ENCODE peak calls at places on chromosomes 16 and 17, in seven cellular contexts. N is sigmoid colon, L is suprapubic skin, V is GM23338, B is K562, Z is upper lobe of left lung, A is stomach. P is an unnamed sample.
A peak's percentile ranks its signal among the peaks of the same experiment; 100 is the strongest.

GRCh38 chr16:81143921-81144471 is 47.8 kb upstream of the GCSH start:
- DNase-seq in N (no peak), L (no peak), V (no peak), B (no peak), Z (no peak), A (no peak), P (no peak)

GRCh38 chr17:67496286-67496685 is 119.2 kb downstream of the PITPNC1 start:
- DNase-seq in N (no peak), L (no peak), V (no peak), B (no peak), Z (no peak), A (no peak), P (no peak)

GRCh38 chr17:45656527-45657181 is 127.5 kb upstream of the CRHR1 start:
- DNase-seq in N (no peak), L (no peak), V (no peak), B (no peak), Z (no peak), A (no peak), P (no peak)

GRCh38 chr16:2673066-2673999 is 9.0 kb upstream of the KCTD5 start:
- DNase-seq in N (peak; percentile 98), L (peak; percentile 96), V (peak; percentile 96), B (peak; percentile 95), Z (peak; percentile 99), A (peak; percentile 97), P (peak; percentile 95)

GRCh38 chr16:1282275-1282995 is 26.6 kb downstream of the TPSD1 start:
- DNase-seq in N (no peak), L (no peak), V (no peak), B (peak; percentile 66), Z (peak; percentile 65), A (no peak), P (no peak)

GRCh38 chr16:188674-189073 is 8.4 kb downstream of the HBQ1 start:
- DNase-seq in N (no peak), L (no peak), V (peak; percentile 33), B (peak; percentile 21), Z (no peak), A (no peak), P (no peak)

GRCh38 chr17:82212331-82213250 is at the start of gene CCDC57:
- DNase-seq in N (peak; percentile 91), L (no peak), V (peak; percentile 83), B (peak; percentile 92), Z (peak; percentile 97), A (peak; percentile 87), P (peak; percentile 82)

GRCh38 chr16:648786-649589 is at the start of gene WDR90:
- DNase-seq in N (peak; percentile 97), L (peak; percentile 97), V (peak; percentile 97), B (no peak), Z (peak; percentile 99), A (peak; percentile 94), P (peak; percentile 87)

GRCh38 chr17:60139438-60140285 is 10.1 kb upstream of the CA4 start:
- DNase-seq in N (peak; percentile 75), L (no peak), V (peak; percentile 86), B (peak; percentile 84), Z (peak; percentile 94), A (peak; percentile 79), P (peak; percentile 51)

GRCh38 chr16:91484-91883 is 13.5 kb downstream of the MPG start:
- DNase-seq in N (no peak), L (no peak), V (no peak), B (no peak), Z (no peak), A (peak; percentile 48), P (no peak)

GRCh38 chr17:19237389-19238166 is 412 bp downstream of the EPN2 start:
- DNase-seq in N (peak; percentile 80), L (peak; percentile 79), V (peak; percentile 85), B (peak; percentile 64), Z (peak; percentile 81), A (peak; percentile 37), P (no peak)

GRCh38 chr17:5797447-5797846 is 213.1 kb upstream of the NLRP1 start:
- DNase-seq in N (no peak), L (no peak), V (peak; percentile 16), B (no peak), Z (no peak), A (no peak), P (no peak)

GRCh38 chr17:17729620-17730249 is 48.5 kb downstream of the RAI1 start:
- DNase-seq in N (no peak), L (no peak), V (peak; percentile 81), B (peak; percentile 45), Z (no peak), A (peak; percentile 53), P (peak; percentile 5)

GRCh38 chr16:85541181-85541580 is 71.9 kb upstream of the GSE1 start:
- DNase-seq in N (no peak), L (no peak), V (no peak), B (no peak), Z (no peak), A (no peak), P (no peak)

GRCh38 chr16:56869513-56870270 is 4.7 kb downstream of the SLC12A3 start:
- DNase-seq in N (no peak), L (no peak), V (peak; percentile 75), B (peak; percentile 82), Z (peak; percentile 72), A (no peak), P (peak; percentile 48)

GRCh38 chr17:27466748-27467375 is 10.6 kb downstream of the KSR1 start:
- DNase-seq in N (no peak), L (no peak), V (no peak), B (no peak), Z (peak; percentile 75), A (no peak), P (no peak)

GRCh38 chr17:16415031-16415924 is at the start of gene TRPV2:
- DNase-seq in N (no peak), L (no peak), V (peak; percentile 80), B (peak; percentile 69), Z (peak; percentile 85), A (peak; percentile 60), P (peak; percentile 29)

GRCh38 chr16:87407511-87408112 is 15.5 kb downstream of the MAP1LC3B start:
- DNase-seq in N (peak; percentile 69), L (peak; percentile 81), V (no peak), B (no peak), Z (no peak), A (peak; percentile 58), P (peak; percentile 85)

GRCh38 chr17:83194761-83195329 is 115.4 kb downstream of the METRNL start:
- DNase-seq in N (peak; percentile 63), L (peak; percentile 80), V (no peak), B (no peak), Z (peak; percentile 72), A (no peak), P (no peak)

DNA sequence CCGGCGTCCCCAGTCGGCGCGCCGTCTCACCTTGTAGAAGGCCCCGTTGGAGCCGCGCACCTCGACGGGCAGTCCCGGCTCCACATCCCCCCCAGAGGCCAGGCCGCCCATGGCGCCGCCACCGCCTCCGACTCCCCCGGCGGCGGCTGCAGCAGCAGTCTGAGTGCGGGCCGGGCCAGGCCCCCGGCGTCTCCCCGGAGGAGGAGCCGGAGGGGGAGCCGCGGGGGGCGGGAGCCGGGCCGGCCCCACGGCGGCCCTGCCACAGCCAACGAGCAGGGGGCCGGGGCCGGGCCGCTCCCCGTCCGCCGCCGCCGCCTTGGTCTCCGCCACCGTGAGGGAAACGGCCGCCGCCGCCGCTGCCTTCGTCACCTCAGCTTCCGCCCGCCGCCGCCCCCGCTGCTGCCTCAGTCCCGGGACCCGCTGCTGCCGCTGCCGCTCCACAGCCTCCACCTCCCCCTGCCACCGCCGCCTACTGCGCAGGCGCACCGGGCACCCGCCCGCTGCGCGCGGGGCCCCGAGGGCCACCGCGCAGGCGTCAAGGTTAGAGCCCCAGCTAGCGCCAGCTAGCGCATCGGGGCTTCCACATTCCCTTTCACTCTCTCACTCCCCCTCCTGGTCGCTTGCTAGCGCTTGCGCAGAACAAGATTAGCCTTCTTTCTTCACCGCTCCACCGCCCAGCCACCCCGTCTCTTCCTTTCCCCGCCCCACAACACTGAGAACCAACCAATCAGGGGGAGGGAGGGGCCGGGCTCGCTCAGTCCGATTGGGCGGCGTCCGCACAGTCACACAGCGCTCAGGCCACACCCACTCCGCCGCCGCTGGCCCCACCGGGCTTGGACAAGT is at the start of gene FXR2:
- DNase-seq in N (peak; percentile 100), L (peak; percentile 100), V (peak; percentile 100), B (peak; percentile 95), Z (peak; percentile 99), A (peak; percentile 100), P (no peak)
- TF ChIP-seq POLR2AphosphoS5 in N (peak; percentile 94), L (no peak), V (peak; percentile 65), B (peak; percentile 45), Z (peak; percentile 88), A (peak; percentile 88), P (no peak)

DNA sequence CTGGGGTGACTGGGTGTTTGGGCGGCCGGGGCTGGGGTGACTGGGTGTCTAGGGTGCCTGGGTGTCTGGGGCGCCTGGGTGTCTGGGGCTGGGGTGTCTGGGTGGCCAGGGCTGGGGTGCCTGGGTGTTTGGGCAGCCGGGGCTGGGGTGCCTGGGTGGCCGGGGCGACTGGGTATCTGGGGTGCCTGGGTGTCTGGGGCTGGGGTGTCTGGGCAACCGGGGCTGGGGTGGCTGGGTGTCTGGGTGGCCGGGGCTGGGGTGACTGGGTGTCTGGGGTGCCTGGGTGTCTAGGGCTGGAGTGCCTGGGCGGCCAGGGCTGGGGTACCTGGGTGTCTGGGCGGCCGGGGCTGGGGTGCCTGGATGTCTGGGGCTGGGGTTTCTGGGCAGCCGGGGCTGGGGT is 13.4 kb upstream of the APRT start:
- DNase-seq in N (no peak), L (no peak), V (no peak), B (no peak), Z (no peak), A (no peak), P (no peak)
- H3K27ac ChIP-seq in N (no peak overlapping the region), L (no peak overlapping the region), V (no peak overlapping the region), B (no peak overlapping the region), Z (no peak overlapping the region), A (no peak overlapping the region), P (no peak overlapping the region)

GRCh38 chr17:54974758-54975157 is 6.2 kb downstream of the STXBP4 start:
- DNase-seq in N (no peak), L (no peak), V (no peak), B (no peak), Z (no peak), A (no peak), P (no peak)

GRCh38 chr17:54976316-54976715 is 7.8 kb downstream of the STXBP4 start:
- DNase-seq in N (no peak), L (no peak), V (no peak), B (no peak), Z (no peak), A (no peak), P (no peak)

GRCh38 chr17:54980372-54980771 is 11.8 kb downstream of the STXBP4 start:
- DNase-seq in N (no peak), L (no peak), V (peak; percentile 11), B (no peak), Z (no peak), A (no peak), P (no peak)

GRCh38 chr17:54979657-54980056 is 11.1 kb downstream of the STXBP4 start:
- DNase-seq in N (no peak), L (no peak), V (no peak), B (no peak), Z (no peak), A (no peak), P (no peak)

DNA sequence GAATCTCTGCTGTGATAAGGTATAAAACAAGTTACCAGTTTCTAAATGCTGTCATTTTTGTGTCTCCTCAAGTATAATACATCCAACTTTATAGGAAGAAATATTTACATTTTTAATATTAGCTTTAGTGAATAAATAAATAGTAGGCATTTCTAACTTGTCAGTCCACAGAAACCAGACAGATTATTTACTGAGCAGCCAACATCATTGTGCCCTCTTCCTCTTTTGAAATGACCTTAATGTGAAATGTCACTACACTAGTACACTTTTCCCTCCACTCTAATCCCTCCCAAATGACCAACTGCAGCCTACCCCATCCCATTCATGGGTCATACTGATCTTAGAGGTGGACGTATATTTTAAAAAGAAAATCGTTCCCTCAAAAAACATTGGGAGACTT is 9.2 kb downstream of the STXBP4 start:
- DNase-seq in N (no peak), L (no peak), V (no peak), B (no peak), Z (no peak), A (no peak), P (no peak)
- TF ChIP-seq POLR2AphosphoS5 in N (no peak), L (no peak), V (no peak), B (no peak), Z (no peak), A (no peak), P (no peak)

GRCh38 chr16:16021646-16021987 is 72.2 kb downstream of the ABCC1 start:
- DNase-seq in N (no peak), L (no peak), V (no peak), B (no peak), Z (no peak), A (no peak), P (no peak)
- H3K27ac ChIP-seq in N (peak overlapping the region; percentile 91), L (peak overlapping the region; percentile 55), V (no peak overlapping the region), B (peak overlapping the region; percentile 100), Z (peak overlapping the region; percentile 58), A (peak overlapping the region; percentile 87), P (no peak overlapping the region)

P was measured in HL-60.